ENCODE peak calls at places on chromosomes 1 and 21, in four cellular contexts. One of them, this sample, is unnamed.

GRCh38 chr1:64505232-64505943 is 35.5 kb downstream of the CACHD1 start:
- DNase-seq in neural progenitor cell: peak; percentile 89
- DNase-seq in psoas muscle: peak; percentile 34
- DNase-seq in mammary epithelial cell: no peak
- DNase-seq in this sample: no peak

GRCh38 chr21:42300045-42300583 is 15.1 kb downstream of the TFF3 start:
- DNase-seq in psoas muscle: no peak
- DNase-seq in mammary epithelial cell: no peak
- DNase-seq in neural progenitor cell: no peak
- DNase-seq in this sample: no peak

GRCh38 chr21:38937286-38937790 is 131.6 kb downstream of the ETS2 start:
- DNase-seq in mammary epithelial cell: peak; percentile 24
- DNase-seq in neural progenitor cell: no peak
- DNase-seq in psoas muscle: no peak
- DNase-seq in this sample: no peak

GRCh38 chr1:93533677-93534076 is 85.8 kb downstream of the FNBP1L start:
- DNase-seq in mammary epithelial cell: no peak
- DNase-seq in psoas muscle: no peak
- DNase-seq in neural progenitor cell: no peak
- DNase-seq in this sample: no peak

GRCh38 chr1:59379028-59379728 is 82.3 kb downstream of the FGGY start:
- DNase-seq in psoas muscle: no peak
- DNase-seq in neural progenitor cell: no peak
- DNase-seq in mammary epithelial cell: peak; percentile 50
- DNase-seq in this sample: no peak

GRCh38 chr21:35149698-35150097 is 100.6 kb upstream of the RUNX1 start:
- DNase-seq in mammary epithelial cell: peak; percentile 84
- DNase-seq in neural progenitor cell: no peak
- DNase-seq in psoas muscle: no peak
- DNase-seq in this sample: peak; percentile 92

GRCh38 chr1:206655471-206655882 is 20.1 kb downstream of the DYRK3 start:
- DNase-seq in psoas muscle: no peak
- DNase-seq in mammary epithelial cell: no peak
- DNase-seq in neural progenitor cell: no peak
- DNase-seq in this sample: no peak

GRCh38 chr1:151972533-151973270 is 21.0 kb downstream of the S100A10 start:
- DNase-seq in mammary epithelial cell: peak; percentile 88
- DNase-seq in psoas muscle: no peak
- DNase-seq in neural progenitor cell: peak; percentile 22
- DNase-seq in this sample: peak; percentile 67

GRCh38 chr1:194280463-194280862 is 1094.0 kb upstream of the B3GALT2 start:
- DNase-seq in mammary epithelial cell: no peak
- DNase-seq in neural progenitor cell: no peak
- DNase-seq in psoas muscle: no peak
- DNase-seq in this sample: no peak

GRCh38 chr1:162502928-162503327 is 5.3 kb downstream of the UHMK1 start:
- DNase-seq in mammary epithelial cell: no peak
- DNase-seq in neural progenitor cell: no peak
- DNase-seq in psoas muscle: no peak
- DNase-seq in this sample: peak; percentile 6

GRCh38 chr1:234998174-234998741 is 130.4 kb downstream of the TOMM20 start:
- DNase-seq in mammary epithelial cell: peak; percentile 100
- DNase-seq in psoas muscle: peak; percentile 76
- DNase-seq in neural progenitor cell: no peak
- DNase-seq in this sample: peak; percentile 100

GRCh38 chr1:184483101-184483813 is 96.4 kb downstream of the C1orf21 start:
- DNase-seq in psoas muscle: peak; percentile 54
- DNase-seq in mammary epithelial cell: peak; percentile 23
- DNase-seq in neural progenitor cell: no peak
- DNase-seq in this sample: no peak

GRCh38 chr1:163174524-163175437 is 27.9 kb downstream of the RGS5 start:
- DNase-seq in psoas muscle: peak; percentile 58
- DNase-seq in mammary epithelial cell: peak; percentile 20
- DNase-seq in neural progenitor cell: peak; percentile 82
- DNase-seq in this sample: peak; percentile 46

GRCh38 chr21:32698971-32699693 is 28.7 kb downstream of the SYNJ1 start:
- DNase-seq in neural progenitor cell: no peak
- DNase-seq in psoas muscle: no peak
- DNase-seq in mammary epithelial cell: no peak
- DNase-seq in this sample: no peak

GRCh38 chr1:113811353-113811887 is 856 bp downstream of the RSBN1 start:
- DNase-seq in mammary epithelial cell: peak; percentile 51
- DNase-seq in neural progenitor cell: peak; percentile 82
- DNase-seq in psoas muscle: no peak
- DNase-seq in this sample: no peak

GRCh38 chr1:186482661-186483255 is 21.8 kb upstream of the PDC start:
- DNase-seq in neural progenitor cell: peak; percentile 79
- DNase-seq in psoas muscle: peak; percentile 30
- DNase-seq in mammary epithelial cell: peak; percentile 53
- DNase-seq in this sample: peak; percentile 62

GRCh38 chr1:27429029-27429425 is 36.6 kb downstream of the GPR3 start:
- DNase-seq in neural progenitor cell: no peak
- DNase-seq in psoas muscle: no peak
- DNase-seq in mammary epithelial cell: no peak
- DNase-seq in this sample: no peak

GRCh38 chr1:66333463-66334232 is 200.3 kb upstream of the SGIP1 start:
- DNase-seq in neural progenitor cell: no peak
- DNase-seq in psoas muscle: no peak
- DNase-seq in mammary epithelial cell: no peak
- DNase-seq in this sample: no peak

GRCh38 chr1:24435782-24436365 is 20.3 kb downstream of the NIPAL3 start:
- DNase-seq in psoas muscle: no peak
- DNase-seq in neural progenitor cell: no peak
- DNase-seq in mammary epithelial cell: peak; percentile 11
- DNase-seq in this sample: no peak

GRCh38 chr21:38267991-38268858 is 11.4 kb downstream of the KCNJ15 start:
- DNase-seq in mammary epithelial cell: peak; percentile 76
- DNase-seq in psoas muscle: no peak
- DNase-seq in neural progenitor cell: no peak
- DNase-seq in this sample: peak; percentile 80

GRCh38 chr1:1101503-1101902 is 14.4 kb downstream of the C1orf159 start:
- DNase-seq in psoas muscle: no peak
- DNase-seq in neural progenitor cell: no peak
- DNase-seq in mammary epithelial cell: no peak
- DNase-seq in this sample: no peak

GRCh38 chr1:32426489-32427255 is 32.4 kb upstream of the BSDC1 start:
- DNase-seq in mammary epithelial cell: no peak
- DNase-seq in psoas muscle: no peak
- DNase-seq in neural progenitor cell: peak; percentile 28
- DNase-seq in this sample: peak; percentile 11

GRCh38 chr1:173392895-173393654 is 84.1 kb upstream of the PRDX6 start:
- DNase-seq in mammary epithelial cell: peak; percentile 76
- DNase-seq in neural progenitor cell: no peak
- DNase-seq in psoas muscle: no peak
- DNase-seq in this sample: peak; percentile 67

GRCh38 chr1:86169625-86170024 is 13.1 kb upstream of the COL24A1 start:
- DNase-seq in neural progenitor cell: no peak
- DNase-seq in mammary epithelial cell: no peak
- DNase-seq in psoas muscle: no peak
- DNase-seq in this sample: no peak
- TF ChIP-seq CTCF in neural progenitor cell: no peak
- TF ChIP-seq CTCF in mammary epithelial cell: no peak
- TF ChIP-seq CTCF in psoas muscle: peak; percentile 9
- TF ChIP-seq CTCF in this sample: peak; percentile 59

DNA sequence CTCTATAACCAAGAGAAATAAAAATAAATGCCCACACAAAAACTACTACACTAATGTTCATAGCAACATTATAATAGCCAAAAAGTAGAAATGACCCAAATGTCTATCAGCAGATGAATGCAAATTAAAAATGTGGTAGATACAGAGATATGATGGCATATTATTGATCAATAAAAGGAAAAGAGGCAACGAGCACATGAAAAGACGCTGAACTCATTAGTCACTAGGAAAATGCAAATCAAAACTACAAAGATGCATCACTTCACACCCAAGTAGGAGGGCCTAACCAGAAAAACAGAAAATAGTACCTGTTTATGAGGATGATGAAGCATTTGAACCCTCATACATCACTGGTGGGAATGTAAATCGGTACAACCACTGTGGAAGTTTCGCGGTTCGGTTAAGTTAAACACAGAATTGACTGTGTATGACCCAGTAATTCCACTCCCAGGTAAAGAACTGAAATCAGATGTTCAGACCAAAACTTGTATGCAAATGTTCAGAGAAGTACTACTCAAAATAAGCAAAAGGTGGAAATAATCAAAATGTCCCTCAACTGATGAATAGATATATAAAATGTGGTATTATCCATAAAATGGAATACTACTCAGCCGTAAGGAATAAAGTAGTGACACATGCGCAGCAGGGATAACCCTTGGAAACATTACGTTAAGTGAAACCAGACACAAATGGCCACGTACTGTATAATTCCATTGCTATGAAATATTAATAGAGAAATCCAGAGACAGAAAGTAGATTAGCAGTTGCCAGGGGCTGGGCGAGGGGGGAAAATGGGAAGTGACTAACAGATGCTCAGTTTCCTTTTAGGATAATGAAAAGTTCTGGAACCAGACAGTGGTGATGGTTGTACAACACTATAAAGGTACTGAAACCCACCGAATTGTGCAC is 3.1 kb downstream of the USP48 start:
- DNase-seq in neural progenitor cell: no peak
- DNase-seq in psoas muscle: no peak
- DNase-seq in mammary epithelial cell: no peak
- DNase-seq in this sample: no peak
- H3K4me1 ChIP-seq in neural progenitor cell: peaks cover 5% of the 10 kb centered on the region
- H3K4me1 ChIP-seq in psoas muscle: peaks cover 13% of the 10 kb centered on the region
- H3K4me1 ChIP-seq in mammary epithelial cell: no peaks in the 10 kb centered on the region
- H3K4me1 ChIP-seq in this sample: no peaks in the 10 kb centered on the region

GRCh38 chr1:16900771-16901170 is 5.0 kb downstream of the RNU1-2 start:
- DNase-seq in psoas muscle: no peak
- DNase-seq in neural progenitor cell: no peak
- DNase-seq in mammary epithelial cell: no peak
- DNase-seq in this sample: no peak
- TF ChIP-seq CTCF in psoas muscle: no peak
- TF ChIP-seq CTCF in neural progenitor cell: peak; percentile 13
- TF ChIP-seq CTCF in mammary epithelial cell: peak; percentile 28
- TF ChIP-seq CTCF in this sample: no peak

GRCh38 chr1:207866471-207867135 is 44.3 kb downstream of the CD34 start:
- DNase-seq in mammary epithelial cell: no peak
- DNase-seq in neural progenitor cell: no peak
- DNase-seq in psoas muscle: peak; percentile 55
- DNase-seq in this sample: no peak
- H3K4me1 ChIP-seq in mammary epithelial cell: peaks cover 24% of the 10 kb centered on the region
- H3K4me1 ChIP-seq in neural progenitor cell: no peaks in the 10 kb centered on the region
- H3K4me1 ChIP-seq in psoas muscle: peaks cover 55% of the 10 kb centered on the region
- H3K4me1 ChIP-seq in this sample: peaks cover 42% of the 10 kb centered on the region

DNA sequence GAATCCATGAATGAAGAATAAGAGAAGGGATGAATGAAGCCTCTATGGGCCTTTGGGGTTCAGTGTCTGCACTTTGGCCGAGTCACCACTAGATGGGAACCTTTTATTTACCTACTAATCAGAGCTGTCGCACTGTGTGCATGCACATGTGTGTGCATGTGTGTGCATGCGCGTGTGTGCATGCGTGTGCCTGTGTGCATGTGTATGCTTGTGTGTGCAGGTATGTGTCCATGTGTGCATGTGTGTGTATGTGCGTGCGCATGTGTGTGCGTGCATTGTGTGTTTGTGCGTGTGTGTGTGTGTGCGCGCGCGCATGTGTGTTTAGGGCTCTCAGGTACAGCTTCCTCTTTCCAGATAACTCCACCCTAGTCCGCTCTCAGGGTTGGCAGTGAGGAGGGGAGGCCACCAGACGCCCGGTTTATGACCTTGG is 20.4 kb upstream of the UBXN10 start:
- DNase-seq in psoas muscle: no peak
- DNase-seq in mammary epithelial cell: peak; percentile 52
- DNase-seq in neural progenitor cell: peak; percentile 31
- DNase-seq in this sample: no peak
- TF ChIP-seq CTCF in psoas muscle: no peak
- TF ChIP-seq CTCF in mammary epithelial cell: peak; percentile 55
- TF ChIP-seq CTCF in neural progenitor cell: peak; percentile 42
- TF ChIP-seq CTCF in this sample: peak; percentile 63

DNA sequence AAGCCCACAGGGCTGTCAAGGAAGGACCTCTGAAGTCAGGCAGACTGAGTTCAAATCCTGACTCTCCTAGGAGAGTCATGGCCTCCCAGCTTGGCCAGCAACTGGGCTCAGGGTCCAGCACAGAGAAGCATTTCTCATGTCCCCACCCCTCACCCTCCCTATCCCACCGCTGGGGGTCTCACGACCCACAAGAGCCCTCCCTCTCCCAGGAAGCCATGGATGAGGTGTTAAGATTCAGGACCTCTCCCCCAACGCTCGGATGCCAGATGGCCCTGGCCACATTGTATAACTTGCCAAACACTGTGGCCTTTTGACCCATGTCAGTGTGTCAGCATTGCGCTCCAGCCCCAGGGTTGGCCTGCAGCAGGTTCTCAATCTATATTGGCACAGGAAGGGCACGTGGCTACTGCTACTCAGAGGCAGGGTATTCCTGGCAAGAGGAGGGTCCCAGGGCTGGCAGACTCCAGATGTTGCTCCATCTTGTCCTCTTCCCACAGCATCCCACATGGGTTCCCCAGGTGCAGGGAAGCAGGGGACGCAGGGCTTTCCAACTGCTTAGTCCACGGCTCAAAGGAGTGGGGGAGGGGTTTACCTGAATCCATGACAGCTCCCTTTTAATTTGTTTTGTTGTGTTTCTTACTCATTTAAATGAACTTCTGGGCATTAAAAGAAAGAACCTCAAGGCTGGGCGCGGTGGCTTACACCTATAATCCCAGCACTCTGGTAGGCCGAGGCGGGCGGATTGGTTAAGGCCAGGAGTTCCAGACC is 10.5 kb downstream of the SLC2A1 start:
- DNase-seq in mammary epithelial cell: no peak
- DNase-seq in neural progenitor cell: no peak
- DNase-seq in psoas muscle: no peak
- DNase-seq in this sample: no peak
- H3K4me1 ChIP-seq in mammary epithelial cell: peaks cover 95% of the 10 kb centered on the region
- H3K4me1 ChIP-seq in neural progenitor cell: peaks cover 55% of the 10 kb centered on the region
- H3K4me1 ChIP-seq in psoas muscle: peaks cover 15% of the 10 kb centered on the region
- H3K4me1 ChIP-seq in this sample: peaks cover 79% of the 10 kb centered on the region

GRCh38 chr1:13809461-13810159 is 109.6 kb downstream of the PRDM2 start:
- DNase-seq in mammary epithelial cell: no peak
- DNase-seq in psoas muscle: no peak
- DNase-seq in neural progenitor cell: no peak
- DNase-seq in this sample: no peak
- TF ChIP-seq CTCF in mammary epithelial cell: no peak
- TF ChIP-seq CTCF in psoas muscle: no peak
- TF ChIP-seq CTCF in neural progenitor cell: no peak
- TF ChIP-seq CTCF in this sample: peak; percentile 26